ENCODE peak calls at places on chromosome 9, in eight cellular contexts. One of them, this sample, is unnamed.

GRCh38 chr9:23850242-23851023 is 24.4 kb upstream of the ELAVL2 start:
- DNase-seq in T1000: no peak
- DNase-seq in iPS DF 6.9: no peak
- DNase-seq in mucosa of gallbladder: no peak
- DNase-seq in RPMI8226: peak
- DNase-seq in neural progenitor cell: peak
- DNase-seq in cardiac fibroblast: no peak
- DNase-seq in ascending aorta: no peak
- DNase-seq in this sample: no peak

GRCh38 chr9:131671150-131671549 is 68.7 kb downstream of the RAPGEF1 start:
- DNase-seq in T1000: no peak
- DNase-seq in iPS DF 6.9: no peak
- DNase-seq in mucosa of gallbladder: no peak
- DNase-seq in RPMI8226: peak
- DNase-seq in neural progenitor cell: peak
- DNase-seq in cardiac fibroblast: no peak
- DNase-seq in ascending aorta: no peak
- DNase-seq in this sample: no peak

GRCh38 chr9:99127372-99128132 is 22.6 kb downstream of the TGFBR1 start:
- DNase-seq in T1000: no peak
- DNase-seq in iPS DF 6.9: no peak
- DNase-seq in mucosa of gallbladder: no peak
- DNase-seq in RPMI8226: no peak
- DNase-seq in neural progenitor cell: no peak
- DNase-seq in cardiac fibroblast: peak
- DNase-seq in ascending aorta: no peak
- DNase-seq in this sample: no peak

GRCh38 chr9:94812343-94812742 is 85.8 kb downstream of the AOPEP start:
- DNase-seq in T1000: no peak
- DNase-seq in iPS DF 6.9: no peak
- DNase-seq in mucosa of gallbladder: no peak
- DNase-seq in RPMI8226: no peak
- DNase-seq in neural progenitor cell: no peak
- DNase-seq in cardiac fibroblast: peak
- DNase-seq in ascending aorta: no peak
- DNase-seq in this sample: no peak

GRCh38 chr9:71675857-71676165 is 92.5 kb downstream of the CEMIP2 start:
- DNase-seq in T1000: no peak
- DNase-seq in iPS DF 6.9: no peak
- DNase-seq in mucosa of gallbladder: no peak
- DNase-seq in RPMI8226: no peak
- DNase-seq in neural progenitor cell: no peak
- DNase-seq in cardiac fibroblast: peak
- DNase-seq in ascending aorta: no peak
- DNase-seq in this sample: no peak

GRCh38 chr9:133191989-133192388 is 17.1 kb downstream of the OBP2B start:
- DNase-seq in T1000: no peak
- DNase-seq in iPS DF 6.9: no peak
- DNase-seq in mucosa of gallbladder: no peak
- DNase-seq in RPMI8226: no peak
- DNase-seq in neural progenitor cell: no peak
- DNase-seq in cardiac fibroblast: no peak
- DNase-seq in ascending aorta: peak
- DNase-seq in this sample: no peak

GRCh38 chr9:34252016-34252415 is 73.2 kb downstream of the UBAP1 start:
- DNase-seq in T1000: no peak
- DNase-seq in iPS DF 6.9: no peak
- DNase-seq in mucosa of gallbladder: no peak
- DNase-seq in RPMI8226: no peak
- DNase-seq in neural progenitor cell: no peak
- DNase-seq in cardiac fibroblast: peak
- DNase-seq in ascending aorta: peak
- DNase-seq in this sample: no peak

GRCh38 chr9:69696802-69697201 is 24.6 kb upstream of the APBA1 start:
- DNase-seq in T1000: no peak
- DNase-seq in iPS DF 6.9: no peak
- DNase-seq in mucosa of gallbladder: no peak
- DNase-seq in RPMI8226: no peak
- DNase-seq in neural progenitor cell: no peak
- DNase-seq in cardiac fibroblast: no peak
- DNase-seq in ascending aorta: no peak
- DNase-seq in this sample: no peak

GRCh38 chr9:122265265-122265900 is 701 bp downstream of the MRRF start:
- DNase-seq in T1000: no peak
- DNase-seq in iPS DF 6.9: no peak
- DNase-seq in mucosa of gallbladder: no peak
- DNase-seq in RPMI8226: peak
- DNase-seq in neural progenitor cell: no peak
- DNase-seq in cardiac fibroblast: peak
- DNase-seq in ascending aorta: no peak
- DNase-seq in this sample: no peak

GRCh38 chr9:129262261-129262660 is 84.2 kb upstream of the IER5L start:
- DNase-seq in T1000: no peak
- DNase-seq in iPS DF 6.9: no peak
- DNase-seq in mucosa of gallbladder: no peak
- DNase-seq in RPMI8226: no peak
- DNase-seq in neural progenitor cell: no peak
- DNase-seq in cardiac fibroblast: no peak
- DNase-seq in ascending aorta: no peak
- DNase-seq in this sample: no peak

GRCh38 chr9:129416831-129417604 is 203.9 kb downstream of the C9orf50 start:
- DNase-seq in T1000: no peak
- DNase-seq in iPS DF 6.9: no peak
- DNase-seq in mucosa of gallbladder: no peak
- DNase-seq in RPMI8226: peak
- DNase-seq in neural progenitor cell: peak
- DNase-seq in cardiac fibroblast: no peak
- DNase-seq in ascending aorta: no peak
- DNase-seq in this sample: no peak

GRCh38 chr9:36878986-36879982 is 154.8 kb downstream of the PAX5 start:
- DNase-seq in T1000: no peak
- DNase-seq in iPS DF 6.9: no peak
- DNase-seq in mucosa of gallbladder: no peak
- DNase-seq in RPMI8226: no peak
- DNase-seq in neural progenitor cell: no peak
- DNase-seq in cardiac fibroblast: no peak
- DNase-seq in ascending aorta: no peak
- DNase-seq in this sample: no peak

GRCh38 chr9:111037744-111038335 is 430 bp downstream of the LPAR1 start:
- DNase-seq in T1000: no peak
- DNase-seq in iPS DF 6.9: no peak
- DNase-seq in mucosa of gallbladder: no peak
- DNase-seq in RPMI8226: peak
- DNase-seq in neural progenitor cell: peak
- DNase-seq in cardiac fibroblast: peak
- DNase-seq in ascending aorta: peak
- DNase-seq in this sample: no peak

GRCh38 chr9:75106856-75107255 is 18.5 kb downstream of the OSTF1 start:
- DNase-seq in T1000: no peak
- DNase-seq in iPS DF 6.9: no peak
- DNase-seq in mucosa of gallbladder: no peak
- DNase-seq in RPMI8226: no peak
- DNase-seq in neural progenitor cell: no peak
- DNase-seq in cardiac fibroblast: peak
- DNase-seq in ascending aorta: no peak
- DNase-seq in this sample: no peak

GRCh38 chr9:37309136-37309535 is 113.4 kb upstream of the GRHPR start:
- DNase-seq in T1000: no peak
- DNase-seq in iPS DF 6.9: peak
- DNase-seq in mucosa of gallbladder: no peak
- DNase-seq in RPMI8226: no peak
- DNase-seq in neural progenitor cell: peak
- DNase-seq in cardiac fibroblast: peak
- DNase-seq in ascending aorta: no peak
- DNase-seq in this sample: no peak

GRCh38 chr9:130785053-130785452 is 50.0 kb upstream of the ABL1 start:
- DNase-seq in T1000: no peak
- DNase-seq in iPS DF 6.9: no peak
- DNase-seq in mucosa of gallbladder: no peak
- DNase-seq in RPMI8226: no peak
- DNase-seq in neural progenitor cell: no peak
- DNase-seq in cardiac fibroblast: no peak
- DNase-seq in ascending aorta: no peak
- DNase-seq in this sample: no peak

GRCh38 chr9:76459691-76460635 is 981 bp downstream of the GCNT1 start:
- DNase-seq in T1000: no peak
- DNase-seq in iPS DF 6.9: no peak
- DNase-seq in mucosa of gallbladder: peak
- DNase-seq in RPMI8226: peak
- DNase-seq in neural progenitor cell: peak
- DNase-seq in cardiac fibroblast: peak
- DNase-seq in ascending aorta: no peak
- DNase-seq in this sample: no peak

GRCh38 chr9:37127018-37127417 is 6.6 kb downstream of the ZCCHC7 start:
- DNase-seq in T1000: no peak
- DNase-seq in iPS DF 6.9: no peak
- DNase-seq in mucosa of gallbladder: no peak
- DNase-seq in RPMI8226: no peak
- DNase-seq in neural progenitor cell: no peak
- DNase-seq in cardiac fibroblast: no peak
- DNase-seq in ascending aorta: no peak
- DNase-seq in this sample: no peak

GRCh38 chr9:137445930-137446431 is 4.8 kb upstream of the ENTPD8 start:
- DNase-seq in T1000: no peak
- DNase-seq in iPS DF 6.9: no peak
- DNase-seq in mucosa of gallbladder: no peak
- DNase-seq in RPMI8226: no peak
- DNase-seq in neural progenitor cell: no peak
- DNase-seq in cardiac fibroblast: no peak
- DNase-seq in ascending aorta: no peak
- DNase-seq in this sample: no peak

GRCh38 chr9:37364751-37365360 is 57.6 kb upstream of the GRHPR start:
- DNase-seq in T1000: no peak
- DNase-seq in iPS DF 6.9: peak
- DNase-seq in mucosa of gallbladder: no peak
- DNase-seq in RPMI8226: no peak
- DNase-seq in neural progenitor cell: no peak
- DNase-seq in cardiac fibroblast: no peak
- DNase-seq in ascending aorta: no peak
- DNase-seq in this sample: no peak

GRCh38 chr9:21616082-21616778 is 134.1 kb upstream of the IFNE start:
- DNase-seq in T1000: peak
- DNase-seq in iPS DF 6.9: no peak
- DNase-seq in mucosa of gallbladder: no peak
- DNase-seq in RPMI8226: no peak
- DNase-seq in neural progenitor cell: no peak
- DNase-seq in cardiac fibroblast: peak
- DNase-seq in ascending aorta: no peak
- DNase-seq in this sample: peak

GRCh38 chr9:128992995-128993394 is 35.1 kb downstream of the SH3GLB2 start:
- DNase-seq in T1000: no peak
- DNase-seq in iPS DF 6.9: no peak
- DNase-seq in mucosa of gallbladder: no peak
- DNase-seq in RPMI8226: peak
- DNase-seq in neural progenitor cell: peak
- DNase-seq in cardiac fibroblast: no peak
- DNase-seq in ascending aorta: no peak
- DNase-seq in this sample: no peak

GRCh38 chr9:120344230-120344629 is 235.7 kb downstream of the CDK5RAP2 start:
- DNase-seq in T1000: peak
- DNase-seq in iPS DF 6.9: no peak
- DNase-seq in mucosa of gallbladder: no peak
- DNase-seq in RPMI8226: no peak
- DNase-seq in neural progenitor cell: no peak
- DNase-seq in cardiac fibroblast: peak
- DNase-seq in ascending aorta: no peak
- DNase-seq in this sample: peak

GRCh38 chr9:92680166-92681119 is 10.5 kb upstream of the IPPK start:
- DNase-seq in T1000: no peak
- DNase-seq in iPS DF 6.9: no peak
- DNase-seq in mucosa of gallbladder: no peak
- DNase-seq in RPMI8226: no peak
- DNase-seq in neural progenitor cell: no peak
- DNase-seq in cardiac fibroblast: peak
- DNase-seq in ascending aorta: no peak
- DNase-seq in this sample: no peak

GRCh38 chr9:129383005-129383414 is 204.9 kb upstream of the IER5L start:
- DNase-seq in T1000: no peak
- DNase-seq in iPS DF 6.9: no peak
- DNase-seq in mucosa of gallbladder: peak
- DNase-seq in RPMI8226: no peak
- DNase-seq in neural progenitor cell: no peak
- DNase-seq in cardiac fibroblast: no peak
- DNase-seq in ascending aorta: peak
- DNase-seq in this sample: no peak

GRCh38 chr9:116355153-116355827 is 201.7 kb downstream of the PAPPA start:
- DNase-seq in T1000: no peak
- DNase-seq in iPS DF 6.9: no peak
- DNase-seq in mucosa of gallbladder: peak
- DNase-seq in RPMI8226: no peak
- DNase-seq in neural progenitor cell: peak
- DNase-seq in cardiac fibroblast: peak
- DNase-seq in ascending aorta: no peak
- DNase-seq in this sample: no peak

GRCh38 chr9:95552814-95553546 is 36.2 kb upstream of the PTCH1 start:
- DNase-seq in T1000: no peak
- DNase-seq in iPS DF 6.9: peak
- DNase-seq in mucosa of gallbladder: no peak
- DNase-seq in RPMI8226: no peak
- DNase-seq in neural progenitor cell: peak
- DNase-seq in cardiac fibroblast: peak
- DNase-seq in ascending aorta: no peak
- DNase-seq in this sample: no peak

GRCh38 chr9:135809166-135809565 is 98.2 kb downstream of the CAMSAP1 start:
- DNase-seq in T1000: no peak
- DNase-seq in iPS DF 6.9: no peak
- DNase-seq in mucosa of gallbladder: no peak
- DNase-seq in RPMI8226: no peak
- DNase-seq in neural progenitor cell: no peak
- DNase-seq in cardiac fibroblast: peak
- DNase-seq in ascending aorta: no peak
- DNase-seq in this sample: peak

GRCh38 chr9:134245179-134245578 is 80.8 kb upstream of the RNU6ATAC start:
- DNase-seq in T1000: no peak
- DNase-seq in iPS DF 6.9: no peak
- DNase-seq in mucosa of gallbladder: no peak
- DNase-seq in RPMI8226: no peak
- DNase-seq in neural progenitor cell: no peak
- DNase-seq in cardiac fibroblast: no peak
- DNase-seq in ascending aorta: no peak
- DNase-seq in this sample: no peak

GRCh38 chr9:27787941-27788340 is 214.7 kb upstream of the C9orf72 start:
- DNase-seq in T1000: no peak
- DNase-seq in iPS DF 6.9: peak
- DNase-seq in mucosa of gallbladder: no peak
- DNase-seq in RPMI8226: no peak
- DNase-seq in neural progenitor cell: no peak
- DNase-seq in cardiac fibroblast: peak
- DNase-seq in ascending aorta: no peak
- DNase-seq in this sample: no peak

GRCh38 chr9:126664893-126665695 is 51.4 kb downstream of the LMX1B start:
- DNase-seq in T1000: no peak
- DNase-seq in iPS DF 6.9: no peak
- DNase-seq in mucosa of gallbladder: no peak
- DNase-seq in RPMI8226: peak
- DNase-seq in neural progenitor cell: peak
- DNase-seq in cardiac fibroblast: no peak
- DNase-seq in ascending aorta: no peak
- DNase-seq in this sample: no peak

GRCh38 chr9:77038281-77039036 is 19.0 kb downstream of the FOXB2 start:
- DNase-seq in T1000: no peak
- DNase-seq in iPS DF 6.9: no peak
- DNase-seq in mucosa of gallbladder: no peak
- DNase-seq in RPMI8226: no peak
- DNase-seq in neural progenitor cell: peak
- DNase-seq in cardiac fibroblast: no peak
- DNase-seq in ascending aorta: no peak
- DNase-seq in this sample: no peak